ENCODE peak calls at places on chromosomes 11 and 22, in five cellular contexts. Y, S, K, P and H are unnamed samples.

GRCh38 chr11:1077033-1077416 is 2.4 kb downstream of the MUC2 start:
- DNase-seq in P (no peak), S (no peak), Y (no peak), K (no peak), H (no peak)

GRCh38 chr22:39913321-39913720 is 12.4 kb downstream of the GRAP2 start:
- DNase-seq in Y (no peak), K (no peak), S (no peak), P (no peak), H (no peak)

GRCh38 chr11:15175780-15176179 is 61.1 kb downstream of the INSC start:
- DNase-seq in S (no peak), P (no peak), K (no peak), Y (no peak), H (no peak)

GRCh38 chr11:83272627-83273026 is 13.5 kb downstream of the CCDC90B start:
- DNase-seq in P (no peak), K (no peak), Y (peak; percentile 83), S (no peak), H (no peak)

GRCh38 chr11:20117291-20117690 is 43.0 kb downstream of the DBX1 start:
- DNase-seq in Y (no peak), K (no peak), S (no peak), P (no peak), H (no peak)

GRCh38 chr22:44088976-44089570 is 65.0 kb downstream of the PARVB start:
- DNase-seq in S (peak; percentile 61), P (no peak), K (no peak), Y (peak; percentile 78), H (no peak)

GRCh38 chr11:1820463-1821325 is 14.1 kb upstream of the SYT8 start:
- DNase-seq in Y (no peak), P (no peak), K (no peak), S (no peak), H (no peak)

GRCh38 chr11:44493383-44493782 is 72.1 kb upstream of the CD82 start:
- DNase-seq in Y (no peak), P (no peak), K (no peak), S (no peak), H (no peak)

GRCh38 chr11:65434667-65435179 is 12.1 kb downstream of the NEAT1 start:
- DNase-seq in S (no peak), K (no peak), P (no peak), Y (peak; percentile 39), H (no peak)

GRCh38 chr11:47837929-47838328 is 10.2 kb downstream of the NUP160 start:
- DNase-seq in Y (no peak), S (no peak), P (no peak), K (no peak), H (no peak)

GRCh38 chr11:62593434-62594044 is 2.2 kb upstream of the TUT1 start:
- DNase-seq in K (peak; percentile 94), Y (peak; percentile 78), P (peak; percentile 70), S (peak; percentile 75), H (peak; percentile 72)

GRCh38 chr11:111765984-111766833 is at the start of gene PPP2R1B:
- DNase-seq in Y (peak; percentile 73), S (peak; percentile 76), P (peak; percentile 79), K (peak; percentile 81), H (peak; percentile 72)

GRCh38 chr11:36719708-36720107 is 121.7 kb upstream of the RAG2 start:
- DNase-seq in P (no peak), S (no peak), K (no peak), Y (peak; percentile 24), H (no peak)

GRCh38 chr11:96204366-96204659 is 138.7 kb downstream of the MAML2 start:
- DNase-seq in Y (no peak), S (no peak), K (no peak), P (no peak), H (no peak)